ENCODE peak calls at places on chromosome 19, in ten cellular contexts. E is activated naive CD4-positive, alpha-beta T cell treated with Interleukin-2 at 50 U/mL for 16 hours; J is COLO829; L is effector memory CD4-positive, alpha-beta T cell; W is astrocyte of the hippocampus; Z is Right ventricle myocardium inferior; V is NCI-H82; Q is mammary epithelial cell; N is AG09309; X is T-helper 9 cell. U is an unnamed sample.

GRCh38 chr19:46922465-46922864 is 61.7 kb downstream of the ARHGAP35 start:
- DNase-seq in E (no peak), J (no peak), L (no peak), W (no peak), Z (no peak), V (no peak), Q (no peak), N (no peak), X (no peak), U (no peak)

GRCh38 chr19:23440791-23441190 is 45.5 kb upstream of the ZNF91 start:
- DNase-seq in E (no peak), J (no peak), L (no peak), W (no peak), Z (no peak), V (peak; percentile 47), Q (no peak), N (no peak), X (no peak), U (no peak)

GRCh38 chr19:6678690-6679109 is 8.7 kb upstream of the TNFSF14 start:
- DNase-seq in E (peak; percentile 83), J (no peak), L (no peak), W (no peak), Z (no peak), V (no peak), Q (peak; percentile 65), N (no peak), X (no peak), U (no peak)

GRCh38 chr19:29610574-29611271 is 4.6 kb downstream of the POP4 start:
- DNase-seq in E (peak; percentile 85), J (peak; percentile 74), L (peak; percentile 75), W (peak; percentile 90), Z (peak; percentile 78), V (peak; percentile 86), Q (peak; percentile 70), N (peak; percentile 47), X (peak; percentile 79), U (peak; percentile 74)

GRCh38 chr19:7199613-7200533 is 94.3 kb downstream of the INSR start:
- DNase-seq in E (no peak), J (no peak), L (no peak), W (peak; percentile 20), Z (no peak), V (no peak), Q (no peak), N (no peak), X (no peak), U (no peak)

GRCh38 chr19:24159707-24160106 is 72.7 kb downstream of the ZNF254 start:
- DNase-seq in E (no peak), J (no peak), L (no peak), W (peak; percentile 17), Z (no peak), V (peak; percentile 44), Q (peak; percentile 29), N (no peak), X (no peak), U (peak; percentile 28)

GRCh38 chr19:10784257-10784656 is 51.8 kb downstream of the TMED1 start:
- DNase-seq in E (no peak), J (no peak), L (no peak), W (no peak), Z (peak; percentile 75), V (no peak), Q (no peak), N (no peak), X (no peak), U (no peak)

GRCh38 chr19:6521718-6522646 is 8.8 kb upstream of the TNFSF9 start:
- DNase-seq in E (peak; percentile 70), J (no peak), L (peak; percentile 50), W (no peak), Z (no peak), V (no peak), Q (no peak), N (no peak), X (peak; percentile 50), U (no peak)

GRCh38 chr19:23098988-23099387 is 17.8 kb upstream of the ZNF730 start:
- DNase-seq in E (no peak), J (no peak), L (no peak), W (peak; percentile 7), Z (no peak), V (no peak), Q (peak; percentile 46), N (no peak), X (no peak), U (no peak)

GRCh38 chr19:28526042-28526441 is 686.9 kb downstream of the UQCRFS1 start:
- DNase-seq in E (no peak), J (no peak), L (no peak), W (no peak), Z (no peak), V (no peak), Q (no peak), N (no peak), X (no peak), U (no peak)

GRCh38 chr19:40714519-40715299 is 2.0 kb downstream of the COQ8B start:
- DNase-seq in E (peak; percentile 95), J (peak; percentile 81), L (peak; percentile 90), W (peak; percentile 98), Z (peak; percentile 96), V (peak; percentile 97), Q (peak; percentile 89), N (peak; percentile 60), X (peak; percentile 90), U (peak; percentile 97)

GRCh38 chr19:42092350-42092749 is 16.4 kb downstream of the ZNF574 start:
- DNase-seq in E (peak; percentile 45), J (no peak), L (no peak), W (no peak), Z (no peak), V (peak; percentile 82), Q (peak; percentile 41), N (no peak), X (peak; percentile 13), U (peak; percentile 84)

GRCh38 chr19:48203227-48203793 is 32.8 kb downstream of the ZSWIM9 start:
- DNase-seq in E (no peak), J (no peak), L (no peak), W (no peak), Z (no peak), V (no peak), Q (no peak), N (no peak), X (no peak), U (peak; percentile 75)

GRCh38 chr19:55146648-55147218 is 2.3 kb downstream of the TNNT1 start:
- DNase-seq in E (no peak), J (peak; percentile 85), L (no peak), W (no peak), Z (no peak), V (peak; percentile 93), Q (no peak), N (no peak), X (no peak), U (peak; percentile 96)

GRCh38 chr19:10238172-10238783 is 7.1 kb upstream of the S1PR2 start:
- DNase-seq in E (no peak), J (no peak), L (no peak), W (no peak), Z (peak; percentile 87), V (no peak), Q (no peak), N (no peak), X (no peak), U (peak; percentile 96)

GRCh38 chr19:33574824-33575223 is 46.9 kb upstream of the CHST8 start:
- DNase-seq in E (no peak), J (no peak), L (no peak), W (no peak), Z (no peak), V (no peak), Q (no peak), N (no peak), X (no peak), U (no peak)

GRCh38 chr19:11475861-11476260 is 5.0 kb downstream of the ELAVL3 start:
- DNase-seq in E (no peak), J (no peak), L (no peak), W (no peak), Z (peak; percentile 15), V (peak; percentile 53), Q (no peak), N (no peak), X (no peak), U (no peak)

GRCh38 chr19:18790566-18791314 is at the start of gene COMP:
- DNase-seq in E (no peak), J (no peak), L (no peak), W (no peak), Z (peak; percentile 64), V (no peak), Q (no peak), N (no peak), X (no peak), U (no peak)

GRCh38 chr19:14412436-14413071 is 6.6 kb downstream of the DDX39A start:
- DNase-seq in E (no peak), J (no peak), L (no peak), W (no peak), Z (no peak), V (no peak), Q (no peak), N (no peak), X (no peak), U (no peak)

GRCh38 chr19:58555369-58555885 is 522 bp upstream of the CHMP2A start:
- DNase-seq in E (no peak), J (no peak), L (no peak), W (no peak), Z (no peak), V (no peak), Q (no peak), N (no peak), X (no peak), U (no peak)

GRCh38 chr19:49672131-49672919 is 4.7 kb upstream of the PRMT1 start:
- DNase-seq in E (peak; percentile 82), J (peak; percentile 76), L (peak; percentile 64), W (peak; percentile 87), Z (peak; percentile 91), V (peak; percentile 93), Q (peak; percentile 46), N (no peak), X (peak; percentile 71), U (peak; percentile 91)

GRCh38 chr19:37251308-37252229 is 33.6 kb downstream of the ZNF383 start:
- DNase-seq in E (peak; percentile 50), J (peak; percentile 84), L (peak; percentile 60), W (peak; percentile 98), Z (peak; percentile 78), V (peak; percentile 96), Q (peak; percentile 95), N (peak; percentile 98), X (peak; percentile 25), U (peak; percentile 18)

GRCh38 chr19:21322528-21322927 is 6.7 kb downstream of the ZNF708 start:
- DNase-seq in E (no peak), J (no peak), L (no peak), W (peak; percentile 45), Z (peak; percentile 68), V (no peak), Q (peak; percentile 54), N (no peak), X (no peak), U (no peak)

GRCh38 chr19:37979547-37980082 is 72.6 kb downstream of the SIPA1L3 start:
- DNase-seq in E (no peak), J (no peak), L (no peak), W (peak; percentile 75), Z (no peak), V (no peak), Q (peak; percentile 98), N (no peak), X (no peak), U (peak; percentile 85)

GRCh38 chr19:17243854-17244617 is 1.7 kb downstream of the NR2F6 start:
- DNase-seq in E (no peak), J (peak; percentile 51), L (no peak), W (peak; percentile 58), Z (peak; percentile 82), V (peak; percentile 76), Q (peak; percentile 31), N (no peak), X (no peak), U (no peak)

GRCh38 chr19:49987159-49987698 is 26.3 kb upstream of the SIGLEC11 start:
- DNase-seq in E (peak; percentile 74), J (peak; percentile 79), L (peak; percentile 67), W (peak; percentile 98), Z (peak; percentile 89), V (no peak), Q (peak; percentile 88), N (peak; percentile 71), X (peak; percentile 79), U (no peak)

GRCh38 chr19:7869453-7869909 is 4.7 kb downstream of the PRR36 start:
- DNase-seq in E (peak; percentile 79), J (peak; percentile 45), L (peak; percentile 75), W (peak; percentile 58), Z (peak; percentile 77), V (no peak), Q (peak; percentile 67), N (no peak), X (peak; percentile 82), U (no peak)

GRCh38 chr19:35247526-35248309 is 1.1 kb upstream of the LSR start:
- DNase-seq in E (peak; percentile 65), J (no peak), L (peak; percentile 45), W (no peak), Z (peak; percentile 34), V (peak; percentile 24), Q (peak; percentile 96), N (no peak), X (peak; percentile 40), U (peak; percentile 99)

U was measured in NCI-H69.